ENCODE peak calls at places on chromosomes 6 and 20, in nine cellular contexts. C is C1 segment of cervical spinal cord; W is NT2/D1; G is AG09309; Z is stimulated activated CD8-positive, alpha-beta memory T cell treated with anti-CD3 and anti-CD28 coated beads, Interleukin-15, amount 100 ng/mL, for 4 hours; X is NCI-H345; H is CD8-positive, alpha-beta memory T cell; M is DMS153; L is activated CD8-positive, alpha-beta memory T cell treated with anti-CD3 and anti-CD28 coated beads for 1 hour. U is an unnamed sample.

GRCh38 chr6:133544419-133544818 is 303.3 kb downstream of the EYA4 start:
- DNase-seq in C (no peak), W (no peak), G (no peak), Z (no peak), X (no peak), H (no peak), M (no peak), L (no peak), U (no peak)

GRCh38 chr20:19673575-19673974 is 84.5 kb upstream of the RIN2 start:
- DNase-seq in C (no peak), W (no peak), G (no peak), Z (no peak), X (no peak), H (no peak), M (no peak), L (no peak), U (no peak)

GRCh38 chr6:166005846-166006592 is 161.6 kb downstream of the TBXT start:
- DNase-seq in C (peak; percentile 40), W (no peak), G (no peak), Z (no peak), X (peak; percentile 5), H (no peak), M (peak; percentile 31), L (no peak), U (no peak)

GRCh38 chr20:326645-327031 is 1.3 kb downstream of the SOX12 start:
- DNase-seq in C (no peak), W (no peak), G (no peak), Z (no peak), X (no peak), H (no peak), M (no peak), L (no peak), U (no peak)

GRCh38 chr6:142187209-142187608 is 40.1 kb downstream of the VTA1 start:
- DNase-seq in C (no peak), W (no peak), G (no peak), Z (no peak), X (peak; percentile 46), H (no peak), M (peak; percentile 58), L (no peak), U (no peak)

GRCh38 chr20:31853481-31853880 is 8.1 kb upstream of the FOXS1 start:
- DNase-seq in C (no peak), W (no peak), G (no peak), Z (no peak), X (no peak), H (no peak), M (no peak), L (no peak), U (no peak)

GRCh38 chr6:154604120-154604519 is 93.6 kb upstream of the CNKSR3 start:
- DNase-seq in C (no peak), W (no peak), G (no peak), Z (no peak), X (peak; percentile 35), H (no peak), M (no peak), L (no peak), U (no peak)

GRCh38 chr6:143233563-143234285 is 173.0 kb downstream of the AIG1 start:
- DNase-seq in C (no peak), W (no peak), G (no peak), Z (no peak), X (no peak), H (no peak), M (no peak), L (no peak), U (no peak)

GRCh38 chr6:152338335-152339125 is 298.6 kb downstream of the SYNE1 start:
- DNase-seq in C (peak; percentile 2), W (no peak), G (no peak), Z (peak; percentile 12), X (peak; percentile 5), H (peak; percentile 51), M (no peak), L (peak; percentile 26), U (no peak)

GRCh38 chr20:59598625-59599310 is 5.6 kb upstream of the PHACTR3 start:
- DNase-seq in C (no peak), W (peak; percentile 36), G (no peak), Z (no peak), X (peak; percentile 7), H (no peak), M (no peak), L (no peak), U (peak; percentile 2)

GRCh38 chr20:20430066-20430465 is 62.2 kb downstream of the INSM1 start:
- DNase-seq in C (no peak), W (no peak), G (no peak), Z (no peak), X (no peak), H (no peak), M (no peak), L (no peak), U (no peak)

GRCh38 chr6:159461266-159461665 is 231.8 kb downstream of the SOD2 start:
- DNase-seq in C (no peak), W (no peak), G (no peak), Z (no peak), X (peak; percentile 16), H (no peak), M (no peak), L (no peak), U (no peak)

GRCh38 chr6:154543638-154544037 is 33.2 kb upstream of the CNKSR3 start:
- DNase-seq in C (no peak), W (no peak), G (no peak), Z (no peak), X (no peak), H (no peak), M (no peak), L (no peak), U (no peak)

GRCh38 chr6:123215211-123215610 is 219.2 kb downstream of the CLVS2 start:
- DNase-seq in C (no peak), W (no peak), G (no peak), Z (no peak), X (no peak), H (no peak), M (no peak), L (no peak), U (no peak)

GRCh38 chr6:68778356-68779020 is 143.4 kb downstream of the ADGRB3 start:
- DNase-seq in C (no peak), W (peak; percentile 27), G (no peak), Z (no peak), X (peak; percentile 67), H (no peak), M (peak; percentile 46), L (no peak), U (no peak)

GRCh38 chr20:46057856-46058655 is 29.0 kb downstream of the SLC12A5 start:
- DNase-seq in C (peak; percentile 27), W (peak; percentile 74), G (no peak), Z (no peak), X (no peak), H (no peak), M (peak; percentile 58), L (no peak), U (no peak)

GRCh38 chr6:111441678-111442243 is 41.3 kb downstream of the REV3L start:
- DNase-seq in C (no peak), W (no peak), G (no peak), Z (no peak), X (no peak), H (no peak), M (no peak), L (no peak), U (no peak)